ENCODE peak calls at places on chromosome 7, in four cellular contexts. One of them, this sample, is unnamed.
A peak's percentile ranks its signal among the peaks of the same experiment; 100 is the strongest.

GRCh38 chr7:468141-468540 is 51.5 kb downstream of the PDGFA start:
- DNase-seq in AG09309: no peak
- DNase-seq in HepG2: no peak
- DNase-seq in brain microvascular endothelial cell: no peak
- DNase-seq in this sample: no peak

GRCh38 chr7:40780431-40780830 is 645.6 kb downstream of the SUGCT start:
- DNase-seq in AG09309: no peak
- DNase-seq in HepG2: no peak
- DNase-seq in brain microvascular endothelial cell: no peak
- DNase-seq in this sample: no peak

GRCh38 chr7:101118856-101119255 is 8.0 kb upstream of the SERPINE1 start:
- DNase-seq in AG09309: no peak
- DNase-seq in HepG2: no peak
- DNase-seq in brain microvascular endothelial cell: no peak
- DNase-seq in this sample: no peak

GRCh38 chr7:137546009-137546408 is 202.5 kb upstream of the PTN start:
- DNase-seq in AG09309: no peak
- DNase-seq in HepG2: no peak
- DNase-seq in brain microvascular endothelial cell: no peak
- DNase-seq in this sample: no peak

GRCh38 chr7:115274-115911 is 77.0 kb upstream of the FAM20C start:
- DNase-seq in AG09309: no peak
- DNase-seq in HepG2: no peak
- DNase-seq in brain microvascular endothelial cell: no peak
- DNase-seq in this sample: peak; percentile 63

GRCh38 chr7:157080111-157080730 is 58.5 kb upstream of the UBE3C start:
- DNase-seq in AG09309: no peak
- DNase-seq in HepG2: no peak
- DNase-seq in brain microvascular endothelial cell: no peak
- DNase-seq in this sample: no peak

GRCh38 chr7:101790566-101791293 is 26.7 kb upstream of the CUX1 start:
- DNase-seq in AG09309: no peak
- DNase-seq in HepG2: no peak
- DNase-seq in brain microvascular endothelial cell: no peak
- DNase-seq in this sample: no peak

GRCh38 chr7:81154565-81154964 is 235.7 kb upstream of the SEMA3C start:
- DNase-seq in AG09309: no peak
- DNase-seq in HepG2: peak; percentile 61
- DNase-seq in brain microvascular endothelial cell: no peak
- DNase-seq in this sample: no peak

GRCh38 chr7:134737561-134738353 is 41.7 kb upstream of the CALD1 start:
- DNase-seq in AG09309: peak; percentile 97
- DNase-seq in HepG2: no peak
- DNase-seq in brain microvascular endothelial cell: peak; percentile 93
- DNase-seq in this sample: peak; percentile 82

GRCh38 chr7:157112706-157113105 is 26.0 kb upstream of the UBE3C start:
- DNase-seq in AG09309: no peak
- DNase-seq in HepG2: no peak
- DNase-seq in brain microvascular endothelial cell: no peak
- DNase-seq in this sample: no peak

GRCh38 chr7:148547946-148548345 is 42.6 kb upstream of the C7orf33 start:
- DNase-seq in AG09309: no peak
- DNase-seq in HepG2: no peak
- DNase-seq in brain microvascular endothelial cell: no peak
- DNase-seq in this sample: no peak

GRCh38 chr7:15305002-15305600 is 256.7 kb downstream of the AGMO start:
- DNase-seq in AG09309: no peak
- DNase-seq in HepG2: peak; percentile 33
- DNase-seq in brain microvascular endothelial cell: peak; percentile 49
- DNase-seq in this sample: peak; percentile 12

GRCh38 chr7:98802088-98802780 is 67.6 kb downstream of the TMEM130 start:
- DNase-seq in AG09309: no peak
- DNase-seq in HepG2: peak; percentile 14
- DNase-seq in brain microvascular endothelial cell: peak; percentile 22
- DNase-seq in this sample: no peak

GRCh38 chr7:86911703-86912102 is 147.8 kb downstream of the ELAPOR2 start:
- DNase-seq in AG09309: no peak
- DNase-seq in HepG2: peak; percentile 3
- DNase-seq in brain microvascular endothelial cell: no peak
- DNase-seq in this sample: no peak

GRCh38 chr7:127755529-127755928 is 103.5 kb downstream of the SND1 start:
- DNase-seq in AG09309: no peak
- DNase-seq in HepG2: no peak
- DNase-seq in brain microvascular endothelial cell: no peak
- DNase-seq in this sample: no peak

GRCh38 chr7:927031-927671 is 27.3 kb downstream of the ADAP1 start:
- DNase-seq in AG09309: no peak
- DNase-seq in HepG2: peak; percentile 31
- DNase-seq in brain microvascular endothelial cell: no peak
- DNase-seq in this sample: no peak

GRCh38 chr7:134434701-134435100 is 24.2 kb downstream of the AKR1B1 start:
- DNase-seq in AG09309: no peak
- DNase-seq in HepG2: no peak
- DNase-seq in brain microvascular endothelial cell: no peak
- DNase-seq in this sample: no peak

GRCh38 chr7:112086496-112087254 is 119.5 kb downstream of the DOCK4 start:
- DNase-seq in AG09309: no peak
- DNase-seq in HepG2: peak; percentile 92
- DNase-seq in brain microvascular endothelial cell: no peak
- DNase-seq in this sample: peak; percentile 35

GRCh38 chr7:133191787-133192186 is 61.1 kb upstream of the EXOC4 start:
- DNase-seq in AG09309: no peak
- DNase-seq in HepG2: no peak
- DNase-seq in brain microvascular endothelial cell: no peak
- DNase-seq in this sample: no peak

GRCh38 chr7:15686957-15687644 is 618 bp upstream of the MEOX2 start:
- DNase-seq in AG09309: no peak
- DNase-seq in HepG2: no peak
- DNase-seq in brain microvascular endothelial cell: no peak
- DNase-seq in this sample: no peak

GRCh38 chr7:18693401-18693800 is 197.9 kb downstream of the HDAC9 start:
- DNase-seq in AG09309: peak; percentile 79
- DNase-seq in HepG2: no peak
- DNase-seq in brain microvascular endothelial cell: peak; percentile 78
- DNase-seq in this sample: peak; percentile 73
- TF ChIP-seq CTCF in AG09309: peak; percentile 89
- TF ChIP-seq CTCF in HepG2: no peak
- TF ChIP-seq CTCF in brain microvascular endothelial cell: peak; percentile 87
- TF ChIP-seq CTCF in this sample: peak; percentile 85

DNA sequence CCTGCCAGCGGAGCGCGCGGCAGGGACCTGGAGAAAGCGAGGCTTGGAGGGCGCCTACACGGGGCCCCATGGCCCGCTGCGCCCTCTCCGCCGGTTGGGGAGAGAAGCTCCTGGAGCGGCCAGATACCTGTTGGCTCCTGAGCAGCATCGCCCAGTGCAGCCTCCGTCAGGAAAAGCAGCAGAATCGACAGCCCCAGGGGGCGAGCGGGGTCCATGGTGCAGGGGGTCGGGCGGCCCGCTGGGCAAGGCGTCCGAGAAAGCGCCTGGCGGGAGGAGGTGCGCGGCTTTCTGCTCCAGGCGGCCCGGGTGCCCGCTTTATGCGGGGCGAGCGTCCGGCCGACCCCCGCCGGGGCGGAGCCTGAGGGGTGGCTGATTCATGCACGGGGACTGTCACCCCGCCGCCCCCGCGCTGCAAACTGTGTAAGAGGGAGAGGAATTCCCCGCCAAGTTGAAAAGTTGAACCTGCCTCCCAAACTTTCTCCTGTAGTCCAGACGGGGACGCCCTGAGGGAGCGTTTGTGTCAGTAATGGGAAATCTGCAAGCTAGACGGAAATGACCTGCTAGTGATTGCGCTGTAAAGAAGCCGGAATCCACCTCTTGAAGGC is at the start of gene TFPI2:
- DNase-seq in AG09309: no peak
- DNase-seq in HepG2: peak; percentile 2
- DNase-seq in brain microvascular endothelial cell: peak; percentile 93
- DNase-seq in this sample: no peak
- TF ChIP-seq CTCF in AG09309: peak; percentile 15
- TF ChIP-seq CTCF in HepG2: no peak
- TF ChIP-seq CTCF in brain microvascular endothelial cell: no peak
- TF ChIP-seq CTCF in this sample: peak; percentile 21

GRCh38 chr7:33108591-33108930 is 643 bp downstream of the RP9 start:
- DNase-seq in AG09309: no peak
- DNase-seq in HepG2: no peak
- DNase-seq in brain microvascular endothelial cell: no peak
- DNase-seq in this sample: no peak
- TF ChIP-seq CTCF in AG09309: peak; percentile 8
- TF ChIP-seq CTCF in HepG2: no peak
- TF ChIP-seq CTCF in brain microvascular endothelial cell: peak; percentile 19
- TF ChIP-seq CTCF in this sample: no peak

GRCh38 chr7:47301657-47302295 is 280.1 kb downstream of the TNS3 start:
- DNase-seq in AG09309: no peak
- DNase-seq in HepG2: no peak
- DNase-seq in brain microvascular endothelial cell: no peak
- DNase-seq in this sample: no peak

GRCh38 chr7:47300472-47301021 is 281.4 kb downstream of the TNS3 start:
- DNase-seq in AG09309: no peak
- DNase-seq in HepG2: no peak
- DNase-seq in brain microvascular endothelial cell: no peak
- DNase-seq in this sample: no peak

GRCh38 chr7:47299496-47299895 is 282.4 kb downstream of the TNS3 start:
- DNase-seq in AG09309: no peak
- DNase-seq in HepG2: no peak
- DNase-seq in brain microvascular endothelial cell: no peak
- DNase-seq in this sample: no peak

GRCh38 chr7:47302560-47302959 is 279.4 kb downstream of the TNS3 start:
- DNase-seq in AG09309: no peak
- DNase-seq in HepG2: no peak
- DNase-seq in brain microvascular endothelial cell: no peak
- DNase-seq in this sample: no peak

DNA sequence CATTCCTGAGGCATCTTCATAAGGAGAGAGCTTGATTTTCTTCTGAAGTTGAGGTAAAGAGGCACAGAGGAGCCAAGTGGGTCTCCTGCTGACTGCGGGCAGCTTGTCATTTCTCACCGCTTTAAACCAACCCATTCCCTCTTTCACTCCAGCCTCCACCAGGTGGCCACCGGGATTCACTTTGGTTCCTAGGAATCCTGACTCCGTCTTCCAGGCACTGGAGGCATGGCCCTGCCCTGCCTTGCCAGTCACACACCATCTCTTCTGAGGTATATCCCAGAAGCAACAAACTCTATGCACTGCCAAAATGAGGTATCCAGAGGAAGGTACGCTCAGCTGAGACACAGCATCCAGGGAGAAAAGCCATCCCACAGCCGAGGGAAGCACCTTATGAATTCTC is 280.8 kb downstream of the TNS3 start:
- DNase-seq in AG09309: no peak
- DNase-seq in HepG2: no peak
- DNase-seq in brain microvascular endothelial cell: no peak
- DNase-seq in this sample: no peak
- TF ChIP-seq CTCF in AG09309: no peak
- TF ChIP-seq CTCF in HepG2: peak; percentile 8
- TF ChIP-seq CTCF in brain microvascular endothelial cell: peak; percentile 56
- TF ChIP-seq CTCF in this sample: no peak

DNA sequence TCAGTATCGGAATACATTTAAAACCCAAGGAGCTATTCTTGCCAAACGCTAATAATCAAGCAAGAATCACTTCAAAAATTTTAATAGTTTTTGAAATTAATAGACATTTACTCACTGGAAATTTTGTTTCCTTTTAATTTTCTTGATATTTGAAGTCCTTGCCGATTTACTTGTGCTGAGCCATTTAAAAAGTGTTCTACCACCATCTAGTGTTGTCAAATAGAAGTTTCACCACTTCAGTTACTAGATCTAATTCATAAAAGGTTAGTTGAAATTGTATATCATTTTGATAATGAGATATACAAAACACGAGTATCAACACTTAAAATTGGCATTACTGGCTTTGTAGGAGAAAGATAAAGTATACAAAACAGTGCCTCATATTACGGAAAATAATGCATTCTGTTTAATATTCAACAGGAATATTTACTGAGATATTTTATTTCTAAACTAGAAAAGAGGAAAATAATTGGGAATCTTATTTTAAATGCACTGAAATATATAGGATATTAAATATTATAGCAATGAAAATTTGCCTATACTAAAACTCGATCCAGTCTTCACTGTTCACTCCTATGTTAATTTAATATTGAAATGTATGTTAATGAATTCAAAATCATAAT is 664.8 kb upstream of the SEMA3D start:
- DNase-seq in AG09309: peak; percentile 27
- DNase-seq in HepG2: peak; percentile 16
- DNase-seq in brain microvascular endothelial cell: no peak
- DNase-seq in this sample: peak; percentile 49
- TF ChIP-seq CTCF in AG09309: peak; percentile 39
- TF ChIP-seq CTCF in HepG2: peak; percentile 41
- TF ChIP-seq CTCF in brain microvascular endothelial cell: peak; percentile 23
- TF ChIP-seq CTCF in this sample: peak; percentile 50

DNA sequence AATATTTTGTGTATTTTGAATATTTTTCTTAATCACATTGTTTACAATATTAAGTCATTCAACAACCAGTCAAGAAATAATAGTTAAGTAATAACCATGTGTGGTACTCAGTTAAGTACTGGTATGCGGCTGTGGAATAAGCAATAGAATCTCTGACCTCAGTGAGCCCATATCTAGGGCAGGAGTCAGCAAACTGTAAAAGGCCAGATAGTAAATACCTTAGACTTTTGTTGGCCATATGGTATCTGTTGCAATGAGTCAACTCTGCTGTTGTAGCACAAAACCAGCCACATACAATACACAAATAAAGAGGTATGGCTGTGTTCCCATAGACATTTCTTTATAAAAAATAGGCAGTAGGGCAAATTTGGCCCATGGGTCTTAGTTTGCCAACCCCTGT is 311.6 kb upstream of the SEMA3A start:
- DNase-seq in AG09309: no peak
- DNase-seq in HepG2: no peak
- DNase-seq in brain microvascular endothelial cell: no peak
- DNase-seq in this sample: no peak
- TF ChIP-seq CTCF in AG09309: no peak
- TF ChIP-seq CTCF in HepG2: no peak
- TF ChIP-seq CTCF in brain microvascular endothelial cell: no peak
- TF ChIP-seq CTCF in this sample: no peak

DNA sequence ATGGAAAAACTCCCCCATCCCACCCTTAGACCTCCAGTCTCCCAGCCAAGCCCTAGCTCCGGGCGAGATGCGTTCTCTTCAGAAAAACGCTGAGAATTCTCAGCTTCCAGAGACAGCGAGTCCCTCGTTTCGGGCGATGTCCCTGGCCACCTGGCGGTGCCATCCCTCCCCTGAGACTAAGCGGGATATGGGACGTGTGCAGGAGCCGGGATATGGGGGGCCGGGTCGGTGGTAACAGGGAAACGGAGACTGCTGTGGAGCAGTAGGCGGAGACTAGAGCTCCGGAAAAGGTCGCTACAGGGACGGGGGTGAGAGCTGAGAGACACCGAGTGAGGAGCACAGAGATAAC is 435 bp upstream of the STRIP2 start:
- DNase-seq in AG09309: no peak
- DNase-seq in HepG2: peak; percentile 65
- DNase-seq in brain microvascular endothelial cell: no peak
- DNase-seq in this sample: no peak
- TF ChIP-seq CTCF in AG09309: peak; percentile 12
- TF ChIP-seq CTCF in HepG2: peak; percentile 47
- TF ChIP-seq CTCF in brain microvascular endothelial cell: peak; percentile 40
- TF ChIP-seq CTCF in this sample: no peak

This sample was measured in AG09319.